ENCODE peak calls at places on chromosomes 12 and 14, in six cellular contexts. E, X, K, W, S and Z are unnamed samples.

GRCh38 chr12:45703942-45704341 is 25.6 kb upstream of the ARID2 start:
- DNase-seq in E (no peak), X (no peak), K (peak), W (no peak), S (no peak), Z (peak)

GRCh38 chr12:18462437-18462836 is 201.1 kb downstream of the PIK3C2G start:
- DNase-seq in E (no peak), X (no peak), K (peak), W (no peak), S (no peak), Z (peak)

GRCh38 chr12:107404981-107405380 is 280.6 kb upstream of the PWP1 start:
- DNase-seq in E (no peak), X (no peak), K (peak), W (no peak), S (no peak), Z (peak)

GRCh38 chr12:16112626-16113560 is 164.6 kb downstream of the SLC15A5 start:
- DNase-seq in E (no peak), X (no peak), K (peak), W (no peak), S (no peak), Z (peak)

GRCh38 chr14:95480109-95480886 is 36.2 kb downstream of the SYNE3 start:
- DNase-seq in E (no peak), X (peak), K (peak), W (peak), S (no peak), Z (peak)

GRCh38 chr12:26963413-26963812 is 25.1 kb downstream of the FGFR1OP2 start:
- DNase-seq in E (no peak), X (no peak), K (peak), W (no peak), S (no peak), Z (peak)

GRCh38 chr14:103361868-103362267 is 23.3 kb upstream of the MARK3 start:
- DNase-seq in E (no peak), X (no peak), K (peak), W (peak), S (peak), Z (peak)

GRCh38 chr12:53061404-53062010 is 11.6 kb downstream of the TNS2 start:
- DNase-seq in E (peak), X (peak), K (peak), W (peak), S (no peak), Z (no peak)

GRCh38 chr12:6090786-6091185 is 33.7 kb downstream of the VWF start:
- DNase-seq in E (no peak), X (peak), K (peak), W (peak), S (no peak), Z (peak)

GRCh38 chr14:36028218-36028617 is 148.3 kb downstream of the PTCSC3 start:
- DNase-seq in E (no peak), X (no peak), K (no peak), W (no peak), S (no peak), Z (no peak)

GRCh38 chr14:35285168-35285990 is 6.8 kb upstream of the PSMA6 start:
- DNase-seq in E (no peak), X (no peak), K (peak), W (no peak), S (no peak), Z (no peak)

GRCh38 chr12:109358154-109358869 is 10.6 kb downstream of the MYO1H start:
- DNase-seq in E (no peak), X (no peak), K (no peak), W (no peak), S (no peak), Z (peak)

GRCh38 chr12:19002192-19002591 is 127.3 kb upstream of the PLEKHA5 start:
- DNase-seq in E (no peak), X (no peak), K (peak), W (no peak), S (no peak), Z (peak)

GRCh38 chr14:68042591-68043210 is 223.1 kb downstream of the RAD51B start:
- DNase-seq in E (no peak), X (no peak), K (no peak), W (no peak), S (peak), Z (peak)

GRCh38 chr12:30378307-30378706 is 317.4 kb downstream of the IPO8 start:
- DNase-seq in E (no peak), X (no peak), K (no peak), W (no peak), S (no peak), Z (no peak)

GRCh38 chr12:27015730-27016076 is 1.5 kb upstream of the TM7SF3 start:
- DNase-seq in E (no peak), X (no peak), K (peak), W (no peak), S (no peak), Z (peak)

GRCh38 chr12:2317819-2318218 is 265.0 kb downstream of the CACNA1C start:
- DNase-seq in E (no peak), X (no peak), K (no peak), W (no peak), S (no peak), Z (no peak)

GRCh38 chr14:32808574-32809098 is 130.0 kb upstream of the NPAS3 start:
- DNase-seq in E (no peak), X (no peak), K (peak), W (no peak), S (no peak), Z (peak)

GRCh38 chr12:19553177-19553576 is 113.9 kb downstream of the AEBP2 start:
- DNase-seq in E (no peak), X (no peak), K (no peak), W (no peak), S (no peak), Z (no peak)

GRCh38 chr14:68359862-68360552 is 432.9 kb downstream of the ZFP36L1 start:
- DNase-seq in E (peak), X (peak), K (peak), W (peak), S (no peak), Z (peak)

GRCh38 chr12:32896438-32897275 is at the start of gene PKP2:
- DNase-seq in E (peak), X (peak), K (no peak), W (no peak), S (no peak), Z (peak)

GRCh38 chr12:6701078-6701768 is 608 bp upstream of the PIANP start:
- DNase-seq in E (no peak), X (no peak), K (no peak), W (no peak), S (no peak), Z (peak)

GRCh38 chr14:88572117-88572516 is 9.3 kb downstream of the ZC3H14 start:
- DNase-seq in E (no peak), X (no peak), K (no peak), W (no peak), S (no peak), Z (no peak)

GRCh38 chr14:73606271-73606670 is 6.0 kb upstream of the ACOT6 start:
- DNase-seq in E (no peak), X (no peak), K (no peak), W (no peak), S (no peak), Z (no peak)

GRCh38 chr12:90851800-90852718 is 102.9 kb downstream of the CCER1 start:
- DNase-seq in E (no peak), X (no peak), K (no peak), W (no peak), S (no peak), Z (no peak)

GRCh38 chr14:40623641-40624040 is 983.0 kb upstream of the LRFN5 start:
- DNase-seq in E (no peak), X (no peak), K (no peak), W (no peak), S (no peak), Z (no peak)

GRCh38 chr14:61866932-61867920 is 105.0 kb downstream of the SNAPC1 start:
- DNase-seq in E (no peak), X (no peak), K (no peak), W (no peak), S (no peak), Z (no peak)

GRCh38 chr12:6180300-6181051 is 19.7 kb upstream of the CD9 start:
- DNase-seq in E (peak), X (peak), K (peak), W (peak), S (no peak), Z (peak)

GRCh38 chr12:85833558-85833957 is 2.7 kb downstream of the RASSF9 start:
- DNase-seq in E (no peak), X (no peak), K (no peak), W (no peak), S (no peak), Z (no peak)

GRCh38 chr14:83164016-83164415 is 1630.4 kb upstream of the SEL1L start:
- DNase-seq in E (no peak), X (no peak), K (peak), W (no peak), S (peak), Z (peak)

GRCh38 chr14:55339770-55340169 is 68.5 kb downstream of the FBXO34 start:
- DNase-seq in E (no peak), X (no peak), K (no peak), W (no peak), S (no peak), Z (no peak)

GRCh38 chr14:80867091-80867490 is 74.4 kb downstream of the CEP128 start:
- DNase-seq in E (no peak), X (no peak), K (peak), W (no peak), S (no peak), Z (no peak)

GRCh38 chr12:29921307-29921706 is 137.6 kb upstream of the TMTC1 start:
- DNase-seq in E (no peak), X (no peak), K (peak), W (no peak), S (no peak), Z (peak)

GRCh38 chr12:57782243-57782607 is 362 bp upstream of the TSFM start:
- DNase-seq in E (no peak), X (no peak), K (no peak), W (no peak), S (no peak), Z (no peak)

GRCh38 chr12:57782608-57783465 is at the start of gene TSFM:
- DNase-seq in E (peak), X (peak), K (peak), W (peak), S (peak), Z (peak)

GRCh38 chr12:57783466-57783801 is 847 bp downstream of the TSFM start:
- DNase-seq in E (no peak), X (no peak), K (no peak), W (no peak), S (no peak), Z (no peak)

GRCh38 chr12:57781801-57782200 is 786 bp upstream of the TSFM start:
- DNase-seq in E (no peak), X (no peak), K (no peak), W (no peak), S (no peak), Z (no peak)

DNA sequence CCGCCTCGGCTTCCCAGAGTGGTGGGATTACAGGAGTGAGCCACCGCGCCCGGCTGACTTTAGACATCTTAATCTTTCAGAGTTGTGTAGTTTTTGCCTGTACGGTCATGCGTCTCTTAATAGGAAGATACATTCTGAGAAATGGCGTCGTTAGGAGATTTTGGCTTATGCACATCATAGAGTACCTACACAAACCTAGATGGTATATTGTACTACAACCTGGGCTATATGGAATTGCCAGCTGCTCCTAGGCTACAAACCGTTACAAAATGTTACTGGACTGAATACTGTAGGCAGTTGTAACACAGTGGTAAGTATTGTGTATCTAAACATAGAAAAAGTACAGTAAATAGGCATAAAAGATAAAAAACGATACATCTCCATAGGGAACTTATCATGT is 1.3 kb downstream of the TSFM start:
- DNase-seq in E (no peak), X (no peak), K (no peak), W (no peak), S (no peak), Z (no peak)
- H3K4me3 ChIP-seq in E (peak), X (no peak), K (peak), W (no peak), S (no peak), Z (no peak)

DNA sequence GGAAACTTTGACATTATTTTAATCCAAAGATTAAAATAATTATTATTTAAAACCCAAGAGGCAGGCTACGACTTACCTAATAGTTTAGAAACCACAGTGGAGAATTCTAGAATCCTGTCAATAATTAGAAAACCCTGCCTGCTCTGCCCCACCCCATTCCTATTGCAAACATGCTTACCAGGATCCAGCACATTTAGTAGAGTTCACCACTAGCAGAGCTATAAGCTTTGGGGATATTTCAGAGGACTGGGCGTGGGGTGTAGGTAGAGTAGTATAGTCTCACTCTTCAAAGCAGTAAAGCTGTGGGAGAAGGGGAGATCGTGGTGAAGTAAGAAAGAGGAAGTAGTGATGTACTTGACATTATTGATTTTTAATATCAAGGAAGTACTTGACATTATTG is 100.3 kb downstream of the FIGNL2 start:
- DNase-seq in E (no peak), X (no peak), K (no peak), W (no peak), S (no peak), Z (no peak)
- TF ChIP-seq CTCF in E (no peak), X (no peak), K (no peak), W (no peak), S (no peak), Z (no peak)

DNA sequence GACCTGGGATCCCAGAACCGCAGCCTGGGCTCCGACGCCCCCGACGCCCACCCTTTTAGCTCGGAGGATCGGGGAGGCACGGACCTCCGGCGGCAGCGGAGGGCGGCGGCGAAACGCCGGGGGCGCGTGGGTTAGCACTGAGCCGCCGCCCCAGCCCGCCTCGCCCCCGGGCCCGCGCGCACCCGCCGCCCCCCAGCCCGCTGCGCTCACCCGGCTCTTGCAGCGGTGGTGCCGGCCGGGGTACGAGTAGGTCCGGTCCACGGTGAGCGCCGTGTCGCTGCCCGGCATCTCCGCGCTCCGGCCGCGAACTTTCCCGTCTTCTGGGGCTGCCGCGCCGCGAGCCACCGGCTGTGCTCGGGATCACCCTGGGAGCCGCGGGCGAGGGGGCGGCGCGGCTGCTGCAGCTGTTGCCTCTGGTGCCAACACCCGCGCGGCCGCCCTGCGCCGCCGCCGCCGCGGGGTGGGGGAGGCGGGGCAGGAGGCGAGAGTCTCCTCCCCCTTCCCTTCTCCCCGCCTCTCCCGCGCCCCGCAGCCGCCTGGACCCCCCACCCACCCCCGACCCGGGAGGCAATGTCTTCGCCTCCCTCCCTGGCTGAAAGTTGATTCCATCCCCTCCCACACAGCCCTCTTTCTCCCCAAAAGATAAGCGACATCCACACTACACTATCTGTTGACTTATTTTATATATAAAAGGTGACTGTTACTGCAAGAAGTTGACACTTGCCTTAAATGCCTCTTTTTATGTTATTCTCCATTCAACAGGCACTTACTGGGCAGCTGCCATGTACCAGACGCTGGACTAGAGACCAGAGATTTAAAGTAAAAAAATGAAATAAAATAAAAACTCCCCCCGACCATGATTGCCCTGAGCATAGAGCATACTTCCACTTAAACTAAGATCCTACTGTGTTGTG is at the start of gene TMCC3:
- DNase-seq in E (peak), X (peak), K (peak), W (peak), S (no peak), Z (peak)
- H3K4me3 ChIP-seq in E (peak), X (peak), K (peak), W (peak), S (peak), Z (peak)

DNA sequence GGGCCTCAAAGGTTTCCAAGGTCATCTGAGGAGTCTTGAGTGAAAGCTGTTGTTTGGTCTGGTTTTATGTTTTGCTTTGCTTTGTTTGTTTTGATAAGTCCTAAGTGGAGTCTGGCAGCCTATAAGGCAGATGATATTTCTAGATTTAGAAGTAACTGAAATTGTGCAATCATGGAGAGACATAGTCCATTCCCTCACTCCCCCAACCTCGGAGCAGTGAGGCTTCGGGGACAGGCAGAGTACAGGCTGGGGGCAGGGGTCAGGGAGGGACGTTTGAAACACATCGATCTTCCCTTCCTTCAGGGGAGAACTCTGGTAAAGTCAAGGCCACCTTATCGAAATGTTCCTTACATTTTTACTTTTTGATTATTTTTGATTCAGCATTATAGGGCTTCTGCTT is 42.3 kb downstream of the TTC9 start:
- DNase-seq in E (no peak), X (no peak), K (no peak), W (no peak), S (no peak), Z (no peak)
- TF ChIP-seq CTCF in E (no peak), X (no peak), K (no peak), W (no peak), S (no peak), Z (no peak)

GRCh38 chr12:44502681-44503080 is 373.4 kb downstream of the NELL2 start:
- DNase-seq in E (no peak), X (no peak), K (no peak), W (no peak), S (no peak), Z (no peak)

GRCh38 chr12:44503329-44503728 is 372.8 kb downstream of the NELL2 start:
- DNase-seq in E (no peak), X (no peak), K (no peak), W (no peak), S (no peak), Z (no peak)

GRCh38 chr12:44504799-44505198 is 371.3 kb downstream of the NELL2 start:
- DNase-seq in E (no peak), X (no peak), K (no peak), W (no peak), S (no peak), Z (no peak)

GRCh38 chr12:44497044-44497443 is 379.1 kb downstream of the NELL2 start:
- DNase-seq in E (no peak), X (no peak), K (no peak), W (no peak), S (no peak), Z (no peak)

GRCh38 chr12:44500423-44500822 is 375.7 kb downstream of the NELL2 start:
- DNase-seq in E (no peak), X (no peak), K (no peak), W (peak), S (no peak), Z (no peak)
- H3K4me3 ChIP-seq in E (no peak), X (no peak), K (no peak), W (no peak), S (no peak), Z (no peak)

GRCh38 chr12:96399919-96400630 is at the start of gene CDK17:
- DNase-seq in E (peak), X (peak), K (peak), W (peak), S (no peak), Z (peak)
- TF ChIP-seq CTCF in E (peak), X (no peak), K (peak), W (no peak), S (peak), Z (peak)

GRCh38 chr14:52067873-52068740 is 752 bp downstream of the NID2 start:
- DNase-seq in E (no peak), X (no peak), K (peak), W (peak), S (no peak), Z (peak)
- H3K4me3 ChIP-seq in E (peak), X (peak), K (peak), W (peak), S (peak), Z (peak)

GRCh38 chr12:70288817-70289216 is 45.6 kb downstream of the CNOT2 start:
- DNase-seq in E (no peak), X (no peak), K (no peak), W (no peak), S (no peak), Z (no peak)

GRCh38 chr12:70290126-70290525 is 46.9 kb downstream of the CNOT2 start:
- DNase-seq in E (no peak), X (no peak), K (no peak), W (no peak), S (no peak), Z (no peak)

GRCh38 chr12:70292017-70292776 is 49.0 kb downstream of the CNOT2 start:
- DNase-seq in E (no peak), X (no peak), K (no peak), W (no peak), S (no peak), Z (no peak)
- TF ChIP-seq CTCF in E (no peak), X (no peak), K (no peak), W (no peak), S (no peak), Z (no peak)

DNA sequence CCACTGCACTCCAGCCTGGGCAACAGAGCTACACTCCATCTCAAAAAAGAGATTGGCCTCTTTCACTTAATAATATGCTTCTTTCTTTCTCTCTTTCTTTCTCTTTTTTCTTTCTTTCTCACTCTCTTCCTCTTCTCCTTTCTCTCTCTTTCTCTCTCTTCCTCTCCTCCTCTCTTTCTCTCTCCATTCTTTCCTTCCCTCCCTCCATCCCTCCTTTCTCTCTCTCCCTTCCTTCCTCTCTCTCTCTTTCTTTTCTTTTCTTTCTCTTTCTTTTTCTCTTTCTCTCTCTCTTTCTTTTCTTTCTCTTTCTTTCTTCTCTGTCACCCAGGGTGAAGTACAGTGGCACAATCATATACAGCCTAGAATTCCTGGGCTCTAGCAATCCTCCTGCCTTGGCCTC is 38.4 kb downstream of the IRF2BPL start:
- DNase-seq in E (no peak), X (no peak), K (no peak), W (no peak), S (no peak), Z (no peak)
- H3K4me3 ChIP-seq in E (no peak), X (no peak), K (no peak), W (no peak), S (no peak), Z (no peak)